ENCODE peak calls at places on chromosomes 12 and 14, in four cellular contexts. K is GM12891, X is HepG2, F is K562. W is an unnamed sample.
A peak's percentile ranks its signal among the peaks of the same experiment; 100 is the strongest.

GRCh38 chr12:49043856-49044258 is 16.7 kb downstream of the KMT2D start:
- DNase-seq in K (peak; percentile 91), X (peak; percentile 34), F (peak; percentile 75), W (peak; percentile 70)

GRCh38 chr12:71725011-71725410 is 29.7 kb upstream of the RAB21 start:
- DNase-seq in K (no peak), X (no peak), F (no peak), W (no peak)

GRCh38 chr12:108526482-108527234 is 11.6 kb downstream of the FICD start:
- DNase-seq in K (no peak), X (no peak), F (no peak), W (no peak)

GRCh38 chr12:96408993-96409392 is 8.8 kb upstream of the CDK17 start:
- DNase-seq in K (no peak), X (no peak), F (no peak), W (no peak)

GRCh38 chr14:24351517-24351916 is 11.7 kb upstream of the RIPK3 start:
- DNase-seq in K (no peak), X (no peak), F (no peak), W (no peak)

GRCh38 chr14:22282429-22282828 is 306.6 kb downstream of the DAD1 start:
- DNase-seq in K (peak; percentile 8), X (no peak), F (no peak), W (no peak)

GRCh38 chr14:22390824-22391461 is 198.1 kb downstream of the DAD1 start:
- DNase-seq in K (no peak), X (peak; percentile 41), F (no peak), W (no peak)

GRCh38 chr14:105497671-105498429 is 6.8 kb downstream of the TEDC1 start:
- DNase-seq in K (peak; percentile 15), X (no peak), F (no peak), W (peak; percentile 25)

DNA sequence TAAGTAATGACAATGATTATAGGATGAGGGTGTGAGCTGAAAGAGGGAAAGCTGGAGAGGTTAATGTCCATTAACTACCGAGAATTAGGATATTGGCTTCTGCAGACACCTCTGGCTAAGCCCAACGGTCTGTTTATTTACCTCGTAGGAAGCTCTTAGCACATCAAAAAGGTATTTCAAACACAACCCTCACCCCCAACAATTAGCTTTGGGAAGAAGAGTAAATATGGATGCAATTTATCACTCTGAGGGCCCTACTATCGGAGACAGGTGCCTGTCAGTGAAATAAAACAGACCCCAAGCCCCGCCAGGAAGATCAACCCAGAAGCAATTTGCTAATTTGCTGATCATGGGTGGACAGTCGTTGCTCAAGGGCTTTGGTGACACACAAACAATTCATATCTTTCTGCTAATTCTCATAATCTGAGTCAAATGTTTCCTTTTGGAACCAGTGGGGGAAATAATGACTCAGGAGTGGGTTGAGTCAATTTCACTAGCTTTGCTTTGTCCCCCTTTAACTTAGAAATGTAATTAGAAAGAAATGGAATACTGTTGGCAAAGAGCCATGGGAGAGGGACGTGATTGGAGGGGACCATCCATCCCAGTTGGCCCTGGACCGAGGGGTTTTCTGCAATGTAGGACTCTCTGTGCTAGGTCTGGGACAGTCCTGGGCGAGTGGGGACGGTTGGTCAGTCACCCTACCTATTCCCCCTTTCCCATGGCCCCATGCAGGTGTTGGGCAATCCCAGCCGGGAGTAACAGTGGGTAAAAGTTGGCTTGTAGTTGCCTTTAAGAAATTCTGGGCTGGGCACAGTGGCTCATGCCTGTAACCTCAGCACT is 99.1 kb upstream of the MED13L start:
- DNase-seq in K (no peak), X (no peak), F (no peak), W (no peak)
- TF ChIP-seq POLR2A in K (no peak), X (no peak), F (no peak), W (no peak)

DNA sequence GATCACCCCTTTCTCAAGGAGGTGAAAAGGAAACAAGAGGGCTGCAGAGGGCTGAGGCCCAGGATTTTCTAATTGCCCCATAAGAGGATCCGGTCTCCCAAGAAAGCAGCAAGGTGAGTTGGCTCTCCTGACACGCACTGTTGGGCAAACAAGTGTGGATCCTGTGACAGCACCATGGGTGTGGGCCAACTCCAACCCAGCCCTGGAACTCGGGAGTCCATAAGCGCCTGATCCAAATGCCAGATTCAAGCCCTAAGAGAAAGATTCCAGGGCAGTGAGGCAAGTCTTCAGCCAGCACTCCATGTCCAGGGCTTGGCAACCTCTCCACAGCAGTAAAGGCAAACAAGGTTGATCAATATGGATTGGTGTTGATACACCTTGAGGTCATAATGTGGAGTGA is 33.1 kb downstream of the KCNA5 start:
- DNase-seq in K (no peak), X (no peak), F (no peak), W (no peak)
- TF ChIP-seq POLR2AphosphoS5 in K (no peak), X (no peak), F (no peak), W (no peak)

DNA sequence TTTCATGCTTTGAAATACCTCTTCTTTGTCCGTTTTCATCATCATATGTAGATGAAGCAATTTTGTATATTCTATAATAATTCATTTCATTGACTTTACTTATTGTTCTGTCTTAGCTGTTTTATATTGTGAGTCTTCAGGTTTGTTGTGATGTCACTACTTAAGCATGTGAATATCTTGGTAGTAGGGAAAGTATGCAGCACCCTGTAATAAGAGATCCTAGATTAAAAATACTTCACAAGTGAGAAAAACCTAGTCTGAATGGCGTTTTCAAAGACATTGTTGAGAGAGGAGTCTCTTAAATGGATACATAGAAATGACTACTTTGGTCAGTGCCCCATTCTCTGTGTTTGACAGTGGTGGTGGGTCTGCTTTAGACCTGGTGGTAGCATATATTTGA is 61.4 kb downstream of the SLC16A7 start:
- DNase-seq in K (no peak), X (no peak), F (no peak), W (no peak)
- TF ChIP-seq TAF1 in K (no peak), X (no peak), F (no peak), W (no peak)

GRCh38 chr14:73741876-73742519 is 27.8 kb upstream of the PNMA1 start:
- DNase-seq in K (no peak), X (no peak), F (peak; percentile 49), W (no peak)
- TF ChIP-seq POLR2A in K (no peak), X (no peak), F (no peak), W (peak; percentile 49)

GRCh38 chr14:68911594-68912227 is 67.4 kb downstream of the ACTN1 start:
- DNase-seq in K (peak; percentile 79), X (peak; percentile 74), F (peak; percentile 88), W (peak; percentile 77)

GRCh38 chr14:68918612-68919011 is 60.5 kb downstream of the ACTN1 start:
- DNase-seq in K (no peak), X (no peak), F (no peak), W (no peak)

GRCh38 chr14:68913516-68913915 is 65.6 kb downstream of the ACTN1 start:
- DNase-seq in K (no peak), X (no peak), F (no peak), W (no peak)

GRCh38 chr14:68919129-68919927 is 59.8 kb downstream of the ACTN1 start:
- DNase-seq in K (no peak), X (no peak), F (no peak), W (no peak)

DNA sequence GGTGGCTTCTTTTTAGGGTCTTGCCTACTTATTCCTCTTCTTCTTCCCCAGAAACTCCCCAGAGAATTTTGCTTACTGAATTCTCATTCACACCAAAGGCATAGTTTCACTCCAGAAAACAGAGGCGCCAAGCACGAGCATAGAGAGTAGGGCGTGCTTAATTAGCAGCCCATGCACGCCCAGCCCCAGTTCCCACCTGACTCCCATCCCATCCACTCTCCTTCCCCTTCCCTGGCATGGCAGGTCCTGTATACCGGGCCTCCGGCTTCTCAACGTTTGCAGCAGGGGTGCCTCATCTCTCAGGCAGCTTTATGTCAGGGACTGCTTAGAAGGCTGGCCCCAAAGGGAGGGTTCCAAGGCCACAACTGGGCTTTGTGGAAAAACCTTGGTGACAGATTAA is 62.7 kb downstream of the ACTN1 start:
- DNase-seq in K (no peak), X (no peak), F (no peak), W (no peak)
- TF ChIP-seq POLR2AphosphoS5 in K (no peak), X (no peak), F (no peak), W (no peak)

DNA sequence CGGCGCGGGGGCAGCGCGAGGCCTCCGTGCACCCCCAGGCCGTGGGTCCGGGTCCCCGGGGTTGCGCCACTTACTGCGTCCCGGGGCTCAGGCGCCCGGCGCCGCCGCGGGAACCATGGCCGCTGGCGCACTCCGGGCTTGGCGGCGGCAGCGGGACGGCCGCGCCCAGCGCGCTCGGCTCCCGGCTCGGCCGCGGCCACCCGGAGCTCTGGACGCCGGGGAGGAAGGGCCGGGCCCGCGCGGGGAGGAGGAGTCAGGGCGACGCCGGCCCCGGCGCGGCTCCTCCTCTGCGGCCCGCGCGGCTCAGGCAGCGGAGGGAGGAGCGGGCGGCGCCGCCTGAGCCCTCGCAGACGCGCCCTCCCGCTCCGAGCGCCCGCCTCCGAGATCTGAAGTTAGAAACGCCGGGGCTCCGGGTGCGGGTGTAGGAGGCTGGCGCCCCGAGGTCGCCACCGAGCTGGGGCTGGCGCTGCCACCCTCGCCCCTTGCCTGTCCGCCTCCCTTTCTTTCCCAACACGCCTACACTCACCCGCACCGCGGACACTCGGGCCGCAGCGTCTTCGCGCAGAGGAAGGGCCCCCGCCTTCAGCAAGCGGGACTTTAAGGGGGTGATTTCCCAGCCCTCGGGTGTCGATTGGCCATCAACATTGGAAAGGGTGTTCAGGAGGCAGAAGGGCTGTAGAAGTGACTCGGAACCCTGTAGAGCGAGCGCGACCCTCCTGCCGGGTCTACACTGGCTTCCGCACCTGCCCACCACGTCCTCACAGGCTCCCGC is at the start of gene NIN:
- DNase-seq in K (peak; percentile 64), X (peak; percentile 33), F (peak; percentile 77), W (peak; percentile 68)
- TF ChIP-seq TAF1 in K (peak; percentile 42), X (no peak), F (no peak), W (no peak)

GRCh38 chr12:47963340-47964040 is at the start of gene TMEM106C:
- DNase-seq in K (peak; percentile 98), X (peak; percentile 82), F (peak; percentile 98), W (peak; percentile 98)
- TF ChIP-seq POLR2A in K (peak; percentile 27), X (peak; percentile 38), F (no peak), W (peak; percentile 67)

GRCh38 chr12:51832708-51833107 is 15.8 kb downstream of the FIGNL2 start:
- DNase-seq in K (no peak), X (no peak), F (no peak), W (no peak)
- TF ChIP-seq POLR2AphosphoS5 in K (no peak), X (no peak), F (no peak), W (no peak)

GRCh38 chr14:100654814-100655795 is 67.9 kb upstream of the BEGAIN start:
- DNase-seq in K (peak; percentile 74), X (no peak), F (peak; percentile 76), W (peak; percentile 73)
- TF ChIP-seq TAF1 in K (no peak), X (no peak), F (no peak), W (no peak)

DNA sequence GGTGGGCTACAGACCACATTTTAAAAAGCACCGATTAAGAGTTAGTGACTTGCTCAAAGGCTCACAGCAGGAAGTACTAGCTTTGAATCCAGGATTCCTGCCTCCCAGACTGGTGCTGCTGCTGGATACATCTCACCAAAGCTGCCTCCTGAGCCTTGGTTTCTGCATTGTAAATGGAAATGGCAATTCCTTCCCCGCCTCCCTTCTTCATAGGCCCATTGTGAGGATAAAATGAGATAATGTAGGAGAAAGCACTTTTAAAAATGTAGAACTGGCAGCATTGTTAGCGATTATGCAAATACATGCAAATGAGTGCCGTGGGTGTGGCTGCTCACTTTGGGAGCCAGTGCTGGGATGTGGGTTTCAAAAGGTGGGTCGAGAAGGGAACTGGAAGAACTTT is 15.4 kb downstream of the PDE1B start:
- DNase-seq in K (no peak), X (no peak), F (no peak), W (no peak)
- TF ChIP-seq POLR2A in K (no peak), X (no peak), F (no peak), W (no peak)